ENCODE peak calls at places on chromosomes 12 and 14, in eight cellular contexts. H, G, V, R, N, Q, F and A are unnamed samples.

GRCh38 chr12:106682594-106683234 is 91.8 kb upstream of the RIC8B start:
- DNase-seq in Q (no peak), N (no peak), R (peak; percentile 1), V (peak; percentile 5), F (no peak), H (no peak), G (no peak), A (no peak)

GRCh38 chr12:105256921-105257320 is 20.9 kb upstream of the APPL2 start:
- DNase-seq in V (no peak), N (no peak), R (no peak), H (no peak), Q (no peak), F (no peak), G (peak; percentile 77), A (no peak)

GRCh38 chr12:128365831-128366231 is 98.9 kb downstream of the TMEM132C start:
- DNase-seq in Q (no peak), N (peak; percentile 44), R (no peak), G (no peak), H (no peak), V (peak; percentile 5), F (no peak), A (no peak)

GRCh38 chr14:103815253-103815652 is 32.1 kb downstream of the PPP1R13B start:
- DNase-seq in R (no peak), F (no peak), Q (no peak), G (no peak), N (no peak), H (no peak), V (no peak), A (no peak)

GRCh38 chr14:65819567-65819966 is 407.0 kb downstream of the FUT8 start:
- DNase-seq in G (no peak), Q (no peak), H (no peak), N (no peak), V (no peak), F (no peak), R (no peak), A (no peak)

GRCh38 chr14:53955671-53956426 is 776 bp downstream of the BMP4 start:
- DNase-seq in N (peak; percentile 82), H (no peak), F (no peak), R (no peak), G (no peak), Q (peak; percentile 62), V (peak; percentile 49), A (no peak)

GRCh38 chr14:64387232-64387737 is 868 bp upstream of the MTHFD1 start:
- DNase-seq in N (no peak), H (no peak), F (no peak), G (peak; percentile 12), Q (no peak), R (no peak), V (no peak), A (no peak)

GRCh38 chr14:89040080-89040437 is 215.6 kb downstream of the TTC8 start:
- DNase-seq in R (no peak), F (no peak), H (no peak), Q (no peak), V (no peak), G (no peak), N (no peak), A (no peak)

GRCh38 chr12:76299536-76300296 is 48.5 kb downstream of the BBS10 start:
- DNase-seq in Q (no peak), F (peak; percentile 56), V (no peak), N (no peak), G (no peak), R (no peak), H (no peak), A (no peak)

GRCh38 chr12:31714406-31715271 is 14.2 kb downstream of the AMN1 start:
- DNase-seq in R (no peak), N (no peak), V (no peak), H (no peak), Q (no peak), G (no peak), F (no peak), A (no peak)

GRCh38 chr14:23935158-23935557 is 18.4 kb upstream of the DHRS4 start:
- DNase-seq in R (no peak), G (no peak), Q (no peak), V (no peak), N (no peak), F (no peak), H (no peak), A (no peak)

GRCh38 chr12:53325539-53326061 is 4.2 kb upstream of the AAAS start:
- DNase-seq in H (no peak), Q (peak; percentile 35), V (peak; percentile 33), G (no peak), F (no peak), R (no peak), N (peak; percentile 53), A (no peak)

GRCh38 chr12:98939926-98940325 is 294.8 kb downstream of the APAF1 start:
- DNase-seq in Q (no peak), N (no peak), H (no peak), R (no peak), V (no peak), G (no peak), F (no peak), A (no peak)

GRCh38 chr12:109946505-109946904 is 46.4 kb downstream of the TCHP start:
- DNase-seq in N (no peak), G (no peak), V (no peak), F (no peak), R (no peak), H (no peak), Q (no peak), A (no peak)

GRCh38 chr14:101600891-101601602 is 39.8 kb downstream of the DIO3 start:
- DNase-seq in R (no peak), G (no peak), Q (peak; percentile 3), V (no peak), N (no peak), H (no peak), F (peak; percentile 17), A (no peak)

GRCh38 chr12:25784669-25785068 is 173.8 kb upstream of the RASSF8 start:
- DNase-seq in H (no peak), F (no peak), V (no peak), N (no peak), Q (no peak), G (no peak), R (no peak), A (no peak)

GRCh38 chr14:59254911-59255545 is 66.6 kb downstream of the DAAM1 start:
- DNase-seq in Q (no peak), H (no peak), N (peak; percentile 58), R (no peak), V (no peak), F (no peak), G (no peak), A (no peak)

GRCh38 chr12:4015225-4016076 is 142.3 kb upstream of the PARP11 start:
- DNase-seq in G (no peak), V (no peak), R (no peak), N (no peak), H (no peak), F (no peak), Q (peak; percentile 68), A (no peak)

GRCh38 chr14:65255583-65256443 is 153.5 kb upstream of the MAX start:
- DNase-seq in G (no peak), N (no peak), R (no peak), H (peak; percentile 10), V (no peak), F (no peak), Q (peak; percentile 88), A (no peak)

GRCh38 chr12:53969588-53970259 is 3.2 kb upstream of the HOXC11 start:
- DNase-seq in Q (no peak), V (no peak), N (no peak), R (no peak), F (no peak), G (no peak), H (no peak), A (no peak)

GRCh38 chr12:91108196-91108595 is 3.1 kb downstream of the LUM start:
- DNase-seq in G (no peak), V (no peak), H (no peak), N (no peak), Q (no peak), R (no peak), F (no peak), A (no peak)

GRCh38 chr14:37559386-37559785 is 35.7 kb downstream of the FOXA1 start:
- DNase-seq in Q (no peak), F (no peak), N (no peak), G (no peak), H (no peak), V (no peak), R (no peak), A (no peak)

GRCh38 chr14:98954347-98955000 is 317.5 kb downstream of the BCL11B start:
- DNase-seq in Q (no peak), H (no peak), F (no peak), N (no peak), V (no peak), R (no peak), G (no peak), A (no peak)

GRCh38 chr14:33527023-33527634 is 423.7 kb downstream of the EGLN3 start:
- DNase-seq in N (no peak), F (no peak), H (no peak), V (peak; percentile 89), R (no peak), Q (no peak), G (no peak), A (no peak)